ENCODE peak calls at places on chromosomes 13 and 19, in seven cellular contexts. Q, F, P, A, C, X and D are unnamed samples.

GRCh38 chr19:43526884-43527859 is at the start of gene ETHE1:
- DNase-seq in Q (peak), F (peak), P (peak), A (no peak), C (no peak), X (peak), D (peak)

GRCh38 chr19:344625-345319 is at the start of gene MIER2:
- DNase-seq in Q (peak), F (peak), P (peak), A (peak), C (peak), X (peak), D (peak)

GRCh38 chr19:58519355-58520256 is at the start of gene ZBTB45:
- DNase-seq in Q (peak), F (peak), P (peak), A (peak), C (peak), X (peak), D (peak)

GRCh38 chr13:29165840-29166239 is 345.7 kb downstream of the MTUS2 start:
- DNase-seq in Q (no peak), F (no peak), P (no peak), A (no peak), C (no peak), X (no peak), D (no peak)

GRCh38 chr13:26996965-26997752 is 174.5 kb downstream of the USP12 start:
- DNase-seq in Q (no peak), F (no peak), P (no peak), A (no peak), C (no peak), X (no peak), D (no peak)

GRCh38 chr13:50344717-50345116 is 329.5 kb downstream of the KCNRG start:
- DNase-seq in Q (no peak), F (no peak), P (no peak), A (no peak), C (no peak), X (no peak), D (no peak)

GRCh38 chr13:52827839-52828238 is 20.6 kb downstream of the PCDH8 start:
- DNase-seq in Q (no peak), F (no peak), P (no peak), A (no peak), C (no peak), X (no peak), D (no peak)

GRCh38 chr19:29665215-29665825 is at the start of gene PLEKHF1:
- DNase-seq in Q (peak), F (peak), P (peak), A (peak), C (no peak), X (peak), D (peak)

GRCh38 chr13:60019119-60019993 is 144.4 kb downstream of the DIAPH3 start:
- DNase-seq in Q (no peak), F (no peak), P (no peak), A (no peak), C (no peak), X (no peak), D (no peak)

GRCh38 chr13:83503424-83503823 is 378.9 kb downstream of the SLITRK1 start:
- DNase-seq in Q (no peak), F (no peak), P (no peak), A (no peak), C (no peak), X (no peak), D (no peak)

GRCh38 chr19:19946226-19946625 is 45.5 kb downstream of the ZNF93 start:
- DNase-seq in Q (no peak), F (no peak), P (no peak), A (no peak), C (no peak), X (no peak), D (no peak)

GRCh38 chr19:21498651-21499050 is 6.8 kb upstream of the ZNF429 start:
- DNase-seq in Q (no peak), F (no peak), P (no peak), A (no peak), C (no peak), X (no peak), D (no peak)

GRCh38 chr13:34432234-34432633 is 509.8 kb upstream of the NBEA start:
- DNase-seq in Q (no peak), F (no peak), P (no peak), A (no peak), C (no peak), X (no peak), D (no peak)